ENCODE peak calls at places on chromosomes 16 and 17, in ten cellular contexts. One of them, this sample, is unnamed.

GRCh38 chr17:44258811-44259351 is 9.1 kb downstream of the SLC4A1 start:
- DNase-seq in fibroblast of lung: no peak
- DNase-seq in HCT116: no peak
- DNase-seq in neural progenitor cell: no peak
- DNase-seq in H1: no peak
- DNase-seq in A549: no peak
- DNase-seq in neuronal stem cell: no peak
- DNase-seq in PC-3: no peak
- DNase-seq in GM23248: no peak
- DNase-seq in GM23338: no peak
- DNase-seq in this sample: no peak

GRCh38 chr16:75899163-75899562 is 172.9 kb upstream of the CPHXL start:
- DNase-seq in fibroblast of lung: no peak
- DNase-seq in HCT116: no peak
- DNase-seq in neural progenitor cell: no peak
- DNase-seq in H1: no peak
- DNase-seq in A549: no peak
- DNase-seq in neuronal stem cell: no peak
- DNase-seq in PC-3: no peak
- DNase-seq in GM23248: no peak
- DNase-seq in GM23338: no peak
- DNase-seq in this sample: no peak

GRCh38 chr16:27838536-27839175 is 224.9 kb downstream of the GSG1L start:
- DNase-seq in fibroblast of lung: no peak
- DNase-seq in HCT116: no peak
- DNase-seq in neural progenitor cell: no peak
- DNase-seq in H1: no peak
- DNase-seq in A549: no peak
- DNase-seq in neuronal stem cell: no peak
- DNase-seq in PC-3: no peak
- DNase-seq in GM23248: no peak
- DNase-seq in GM23338: no peak
- DNase-seq in this sample: no peak

GRCh38 chr16:22005746-22006145 is 2.2 kb upstream of the MOSMO start:
- DNase-seq in fibroblast of lung: no peak
- DNase-seq in HCT116: no peak
- DNase-seq in neural progenitor cell: no peak
- DNase-seq in H1: no peak
- DNase-seq in A549: no peak
- DNase-seq in neuronal stem cell: no peak
- DNase-seq in PC-3: no peak
- DNase-seq in GM23248: no peak
- DNase-seq in GM23338: no peak
- DNase-seq in this sample: no peak

GRCh38 chr16:75764154-75764768 is 38.0 kb upstream of the CPHXL start:
- DNase-seq in fibroblast of lung: peak
- DNase-seq in HCT116: peak
- DNase-seq in neural progenitor cell: peak
- DNase-seq in H1: peak
- DNase-seq in A549: peak
- DNase-seq in neuronal stem cell: peak
- DNase-seq in PC-3: peak
- DNase-seq in GM23248: peak
- DNase-seq in GM23338: peak
- DNase-seq in this sample: peak

GRCh38 chr16:24844101-24845030 is 1.4 kb upstream of the SLC5A11 start:
- DNase-seq in fibroblast of lung: no peak
- DNase-seq in HCT116: peak
- DNase-seq in neural progenitor cell: no peak
- DNase-seq in H1: no peak
- DNase-seq in A549: peak
- DNase-seq in neuronal stem cell: no peak
- DNase-seq in PC-3: peak
- DNase-seq in GM23248: no peak
- DNase-seq in GM23338: no peak
- DNase-seq in this sample: no peak

GRCh38 chr16:81627729-81628128 is 151.4 kb upstream of the PLCG2 start:
- DNase-seq in fibroblast of lung: no peak
- DNase-seq in HCT116: no peak
- DNase-seq in neural progenitor cell: no peak
- DNase-seq in H1: no peak
- DNase-seq in A549: no peak
- DNase-seq in neuronal stem cell: no peak
- DNase-seq in PC-3: no peak
- DNase-seq in GM23248: no peak
- DNase-seq in GM23338: no peak
- DNase-seq in this sample: no peak

GRCh38 chr16:56233795-56234566 is 42.7 kb downstream of the GNAO1 start:
- DNase-seq in fibroblast of lung: no peak
- DNase-seq in HCT116: no peak
- DNase-seq in neural progenitor cell: no peak
- DNase-seq in H1: no peak
- DNase-seq in A549: no peak
- DNase-seq in neuronal stem cell: no peak
- DNase-seq in PC-3: no peak
- DNase-seq in GM23248: no peak
- DNase-seq in GM23338: no peak
- DNase-seq in this sample: no peak

GRCh38 chr16:10895053-10895946 is 18.3 kb downstream of the CIITA start:
- DNase-seq in fibroblast of lung: peak
- DNase-seq in HCT116: no peak
- DNase-seq in neural progenitor cell: peak
- DNase-seq in H1: peak
- DNase-seq in A549: no peak
- DNase-seq in neuronal stem cell: peak
- DNase-seq in PC-3: peak
- DNase-seq in GM23248: peak
- DNase-seq in GM23338: peak
- DNase-seq in this sample: no peak

GRCh38 chr17:82333279-82334171 is at the start of gene SECTM1:
- DNase-seq in fibroblast of lung: no peak
- DNase-seq in HCT116: no peak
- DNase-seq in neural progenitor cell: peak
- DNase-seq in H1: no peak
- DNase-seq in A549: no peak
- DNase-seq in neuronal stem cell: no peak
- DNase-seq in PC-3: peak
- DNase-seq in GM23248: peak
- DNase-seq in GM23338: peak
- DNase-seq in this sample: peak
- H3K4me3 ChIP-seq in fibroblast of lung: peak
- H3K4me3 ChIP-seq in HCT116: peak
- H3K4me3 ChIP-seq in neural progenitor cell: peak
- H3K4me3 ChIP-seq in H1: peak
- H3K4me3 ChIP-seq in A549: peak
- H3K4me3 ChIP-seq in neuronal stem cell: no peak
- H3K4me3 ChIP-seq in PC-3: peak
- H3K4me3 ChIP-seq in GM23248: peak
- H3K4me3 ChIP-seq in GM23338: peak
- H3K4me3 ChIP-seq in this sample: peak

DNA sequence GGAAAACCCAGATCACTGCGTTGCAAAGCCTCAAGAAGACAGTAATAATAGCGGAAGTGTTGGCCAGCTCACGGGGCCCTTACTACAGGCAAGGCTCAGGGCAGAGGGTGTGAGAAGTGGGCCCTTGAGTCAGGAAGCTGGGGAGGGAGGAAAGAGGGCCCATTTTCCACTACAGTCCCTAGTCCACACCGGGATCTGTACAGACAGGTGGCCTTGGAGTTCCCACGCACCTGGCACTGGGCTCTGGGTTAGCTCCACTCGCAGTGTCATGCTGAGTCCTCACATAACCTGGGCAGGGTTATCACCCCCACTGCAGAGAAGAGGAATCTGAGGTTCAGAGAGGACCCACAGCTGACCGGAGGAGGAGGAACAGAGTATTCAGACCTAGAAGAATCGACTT is 16.8 kb upstream of the MTSS2 start:
- DNase-seq in fibroblast of lung: no peak
- DNase-seq in HCT116: no peak
- DNase-seq in neural progenitor cell: no peak
- DNase-seq in H1: no peak
- DNase-seq in A549: no peak
- DNase-seq in neuronal stem cell: no peak
- DNase-seq in PC-3: no peak
- DNase-seq in GM23248: no peak
- DNase-seq in GM23338: no peak
- DNase-seq in this sample: no peak
- H3K4me2 ChIP-seq in fibroblast of lung: no peak
- H3K4me2 ChIP-seq in HCT116: no peak
- H3K4me2 ChIP-seq in neural progenitor cell: no peak
- H3K4me2 ChIP-seq in H1: no peak
- H3K4me2 ChIP-seq in A549: no peak
- H3K4me2 ChIP-seq in neuronal stem cell: no peak
- H3K4me2 ChIP-seq in PC-3: no peak
- H3K4me2 ChIP-seq in GM23248: peak
- H3K4me2 ChIP-seq in GM23338: no peak
- H3K4me2 ChIP-seq in this sample: no peak

GRCh38 chr16:49854227-49855203 is 1.4 kb downstream of the ZNF423 start:
- DNase-seq in fibroblast of lung: no peak
- DNase-seq in HCT116: no peak
- DNase-seq in neural progenitor cell: peak
- DNase-seq in H1: no peak
- DNase-seq in A549: no peak
- DNase-seq in neuronal stem cell: peak
- DNase-seq in PC-3: no peak
- DNase-seq in GM23248: peak
- DNase-seq in GM23338: peak
- DNase-seq in this sample: peak
- H3K4me3 ChIP-seq in fibroblast of lung: peak
- H3K4me3 ChIP-seq in HCT116: no peak
- H3K4me3 ChIP-seq in neural progenitor cell: peak
- H3K4me3 ChIP-seq in H1: peak
- H3K4me3 ChIP-seq in A549: peak
- H3K4me3 ChIP-seq in neuronal stem cell: peak
- H3K4me3 ChIP-seq in PC-3: no peak
- H3K4me3 ChIP-seq in GM23248: peak
- H3K4me3 ChIP-seq in GM23338: peak
- H3K4me3 ChIP-seq in this sample: peak

DNA sequence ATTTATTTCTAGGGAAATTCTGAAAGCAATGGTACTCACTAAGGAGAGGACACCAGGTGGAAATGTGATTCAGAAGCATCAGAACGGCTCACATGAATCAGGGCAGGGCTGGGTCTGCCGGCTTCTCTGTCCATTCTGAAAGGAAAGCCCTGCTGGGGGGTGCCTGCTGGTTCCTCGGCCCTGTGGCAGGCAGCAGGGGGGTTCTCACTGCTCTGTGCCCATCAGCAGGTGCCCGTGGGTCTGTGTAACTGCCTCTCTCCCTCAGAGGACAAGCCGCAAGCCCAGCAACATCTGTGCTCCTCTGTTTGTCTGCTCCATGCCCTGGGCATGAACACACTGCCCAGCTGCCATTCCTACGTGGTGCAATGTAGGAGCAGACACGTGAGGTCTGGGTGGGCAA is 74.9 kb upstream of the ZNF423 start:
- DNase-seq in fibroblast of lung: no peak
- DNase-seq in HCT116: no peak
- DNase-seq in neural progenitor cell: no peak
- DNase-seq in H1: no peak
- DNase-seq in A549: no peak
- DNase-seq in neuronal stem cell: no peak
- DNase-seq in PC-3: no peak
- DNase-seq in GM23248: no peak
- DNase-seq in GM23338: no peak
- DNase-seq in this sample: no peak
- H3K4me2 ChIP-seq in fibroblast of lung: no peak
- H3K4me2 ChIP-seq in HCT116: no peak
- H3K4me2 ChIP-seq in neural progenitor cell: no peak
- H3K4me2 ChIP-seq in H1: no peak
- H3K4me2 ChIP-seq in A549: no peak
- H3K4me2 ChIP-seq in neuronal stem cell: no peak
- H3K4me2 ChIP-seq in PC-3: no peak
- H3K4me2 ChIP-seq in GM23248: no peak
- H3K4me2 ChIP-seq in GM23338: no peak
- H3K4me2 ChIP-seq in this sample: no peak

This sample was measured in MM.1S.